ENCODE peak calls at places on chromosomes 2 and 18, in ten cellular contexts. H is thoracic aorta, Y is PC-9, X is AG09309, P is choroid plexus epithelial cell, E is lower lobe of right lung, M is BE2C, U is fibroblast of the aortic adventitia, G is keratinocyte, Q is colonic mucosa. Z is an unnamed sample.
A peak's percentile ranks its signal among the peaks of the same experiment; 100 is the strongest.

GRCh38 chr18:76657428-76657827 is 162.4 kb upstream of the ZNF516 start:
- DNase-seq in Q (no peak), X (no peak), Y (no peak), E (no peak), P (peak; percentile 32), U (no peak), M (peak; percentile 19), G (no peak), H (no peak), Z (no peak)

GRCh38 chr18:24991220-24991575 is 360.8 kb downstream of the ZNF521 start:
- DNase-seq in P (no peak), Y (no peak), H (no peak), U (no peak), Q (no peak), X (no peak), G (no peak), E (no peak), M (no peak), Z (no peak)

GRCh38 chr2:105865222-105865913 is 120.7 kb downstream of the NCK2 start:
- DNase-seq in Q (no peak), Y (no peak), H (no peak), G (no peak), X (no peak), P (no peak), E (no peak), U (no peak), M (no peak), Z (no peak)

GRCh38 chr2:55805662-55806061 is 112.0 kb upstream of the PNPT1 start:
- DNase-seq in E (no peak), Y (no peak), X (no peak), Q (no peak), H (no peak), P (no peak), U (no peak), M (no peak), G (no peak), Z (no peak)

GRCh38 chr18:22253676-22254075 is 84.3 kb downstream of the GATA6 start:
- DNase-seq in Q (no peak), U (no peak), M (no peak), E (no peak), G (no peak), H (no peak), Y (no peak), P (peak; percentile 15), X (no peak), Z (no peak)

GRCh38 chr2:58304843-58305242 is 63.7 kb upstream of the FANCL start:
- DNase-seq in Q (no peak), H (no peak), M (no peak), Y (no peak), U (no peak), P (no peak), G (no peak), X (no peak), E (no peak), Z (no peak)

GRCh38 chr18:74604774-74605173 is 7.1 kb downstream of the ZNF407 start:
- DNase-seq in H (no peak), P (peak; percentile 76), X (no peak), Y (no peak), Q (no peak), G (no peak), U (peak; percentile 32), E (no peak), M (no peak), Z (no peak)

GRCh38 chr2:216274194-216274593 is 98.1 kb downstream of the MARCHF4 start:
- DNase-seq in M (no peak), Y (no peak), X (peak; percentile 31), P (peak; percentile 15), U (peak; percentile 75), E (no peak), H (no peak), Q (no peak), G (no peak), Z (no peak)

GRCh38 chr18:48356909-48357631 is 52.1 kb downstream of the ZBTB7C start:
- DNase-seq in E (no peak), G (peak; percentile 32), X (no peak), P (no peak), Q (peak; percentile 22), U (no peak), H (no peak), M (no peak), Y (peak; percentile 93), Z (no peak)

GRCh38 chr2:30226144-30227032 is 4.9 kb upstream of the LBH start:
- DNase-seq in P (peak; percentile 67), Y (no peak), X (no peak), G (no peak), Q (no peak), E (no peak), U (peak; percentile 55), M (no peak), H (no peak), Z (no peak)

GRCh38 chr2:608297-608696 is 68.9 kb downstream of the TMEM18 start:
- DNase-seq in M (no peak), Y (no peak), G (no peak), P (no peak), Q (no peak), E (no peak), X (no peak), U (no peak), H (no peak), Z (no peak)

DNA sequence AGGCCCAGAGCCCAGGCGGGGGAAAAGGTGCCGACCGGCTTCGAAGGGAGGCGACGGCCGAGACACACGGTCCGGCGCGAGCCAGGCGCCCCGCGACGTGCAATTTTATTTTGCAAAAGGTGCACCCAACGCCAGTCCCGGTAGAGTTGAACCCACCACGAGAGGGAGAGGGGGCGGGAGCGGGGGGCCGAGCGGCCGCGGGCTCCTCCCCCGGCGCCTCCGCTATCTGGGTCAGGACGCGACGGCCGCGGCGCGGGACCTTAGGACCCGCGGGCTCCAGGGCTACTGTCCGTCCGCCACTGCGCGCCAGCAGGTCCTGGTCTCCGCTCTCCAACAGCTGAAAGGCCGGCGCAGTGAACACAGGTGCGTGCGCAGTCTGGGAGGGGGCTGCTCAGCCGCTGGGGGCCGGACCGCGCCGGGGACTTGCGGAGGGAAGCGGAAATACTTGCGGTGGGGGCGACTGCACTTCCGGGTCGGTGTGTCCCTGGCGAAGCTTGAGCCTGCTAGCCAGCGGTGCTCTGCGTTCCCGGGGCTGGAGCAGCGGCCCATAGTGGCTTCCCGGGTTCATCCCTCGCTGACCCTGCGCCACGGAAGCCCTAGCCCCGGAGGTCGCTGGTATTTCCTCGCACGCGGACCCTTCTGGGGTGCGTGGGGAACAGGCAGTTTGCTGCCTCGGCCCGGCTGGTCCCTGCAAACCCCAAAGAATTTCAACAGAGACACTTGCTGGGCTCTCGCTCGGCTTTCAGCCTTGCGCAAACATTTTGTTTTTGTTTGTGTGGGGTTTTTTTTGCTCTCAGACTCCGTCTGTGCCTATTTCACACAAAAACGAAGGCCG is at the start of gene RMDN2:
- DNase-seq in X (peak; percentile 47), E (peak; percentile 96), P (peak; percentile 92), Q (peak; percentile 90), G (peak; percentile 28), M (peak; percentile 96), U (peak; percentile 86), Y (peak; percentile 89), H (peak; percentile 68), Z (peak; percentile 93)
- H3K4me3 ChIP-seq in X (peak within 1 kb of the TSS; percentile 76), E (peak within 1 kb of the TSS; percentile 77), P (peak within 1 kb of the TSS; percentile 83), Q (peak within 1 kb of the TSS; percentile 59), G (peak within 1 kb of the TSS; percentile 87), M (peak within 1 kb of the TSS; percentile 83), U (peak within 1 kb of the TSS; percentile 76), Y (peak within 1 kb of the TSS; percentile 94), H (peak within 1 kb of the TSS; percentile 92), Z (peak within 1 kb of the TSS; percentile 87)

GRCh38 chr2:44462934-44463849 is 101.4 kb downstream of the CAMKMT start:
- DNase-seq in E (no peak), Q (no peak), X (no peak), H (no peak), Y (no peak), U (no peak), M (no peak), G (no peak), P (no peak), Z (no peak)
- TF ChIP-seq CTCF in E (no peak), Q (no peak), X (no peak), H (no peak), Y (no peak), U (no peak), M (no peak), G (no peak), P (no peak), Z (no peak)

GRCh38 chr2:231557571-231558217 is 27.4 kb upstream of the NMUR1 start:
- DNase-seq in G (peak; percentile 40), H (peak; percentile 31), M (peak; percentile 60), P (peak; percentile 94), E (peak; percentile 68), U (peak; percentile 95), Q (peak; percentile 63), Y (peak; percentile 54), X (peak; percentile 45), Z (peak; percentile 76)

GRCh38 chr2:231552752-231553151 is 22.5 kb upstream of the NMUR1 start:
- DNase-seq in H (no peak), G (no peak), P (no peak), Q (no peak), E (no peak), U (no peak), X (no peak), Y (no peak), M (no peak), Z (no peak)

GRCh38 chr2:231554748-231555545 is 24.7 kb upstream of the NMUR1 start:
- DNase-seq in Q (peak; percentile 72), Y (no peak), P (peak; percentile 89), H (no peak), U (peak; percentile 81), G (no peak), E (peak; percentile 85), X (peak; percentile 7), M (no peak), Z (peak; percentile 77)

GRCh38 chr2:231556981-231557380 is 26.7 kb upstream of the NMUR1 start:
- DNase-seq in G (no peak), U (no peak), P (no peak), H (no peak), X (no peak), E (peak; percentile 30), M (no peak), Y (no peak), Q (no peak), Z (no peak)

DNA sequence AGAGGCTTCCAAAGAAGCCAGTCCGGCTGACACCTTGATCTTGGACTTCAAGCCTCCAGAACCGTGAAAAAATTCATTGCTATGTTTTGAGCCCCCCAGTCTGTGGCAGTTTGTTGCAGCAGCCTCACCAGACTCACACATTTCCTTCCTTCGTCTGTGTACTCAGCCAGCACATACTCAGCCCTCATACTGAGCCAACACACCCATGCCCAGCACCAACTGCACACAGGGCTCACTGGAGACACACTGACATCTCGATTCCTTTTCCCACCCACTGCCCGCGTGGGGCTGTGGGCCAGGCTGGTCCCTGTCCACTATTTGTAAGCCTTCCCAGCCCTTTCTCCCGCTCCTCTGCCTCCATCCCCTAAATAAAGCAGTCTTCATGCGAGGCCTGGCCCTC is 24.1 kb upstream of the NMUR1 start:
- DNase-seq in H (no peak), M (no peak), X (no peak), Q (no peak), G (no peak), U (no peak), Y (no peak), P (no peak), E (no peak), Z (no peak)
- H3K4me3 ChIP-seq in H (peak overlapping the region; percentile 24), M (no peak overlapping the region), X (no peak overlapping the region), Q (no peak overlapping the region), G (no peak overlapping the region), U (peak overlapping the region; percentile 56), Y (no peak overlapping the region), P (peak overlapping the region; percentile 11), E (peak overlapping the region; percentile 40), Z (peak overlapping the region; percentile 57)

DNA sequence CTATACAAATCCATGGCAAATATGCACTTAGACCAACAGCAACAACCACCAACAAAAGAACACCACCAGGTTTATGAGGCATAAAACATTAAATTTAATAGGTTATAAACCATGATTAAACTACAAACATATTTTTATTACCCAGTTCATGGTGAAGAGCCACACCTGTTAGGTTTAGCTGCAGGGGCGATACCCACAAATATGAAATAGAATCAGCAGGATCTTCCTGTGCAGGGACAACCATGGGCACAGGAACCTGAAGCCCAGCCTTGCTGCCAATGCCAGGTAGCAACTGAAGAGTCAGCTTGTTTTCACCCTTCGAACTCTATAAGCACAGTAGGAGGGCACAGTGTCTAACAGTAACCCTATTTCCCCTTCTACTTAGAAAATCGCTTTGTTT is 675.0 kb downstream of the SATB2 start:
- DNase-seq in P (no peak), E (no peak), M (no peak), Y (no peak), G (no peak), H (no peak), Q (peak; percentile 53), X (no peak), U (no peak), Z (no peak)
- TF ChIP-seq CTCF in P (no peak), E (no peak), M (no peak), Y (no peak), G (no peak), H (no peak), Q (no peak), X (no peak), U (no peak), Z (no peak)